ENCODE peak calls at places on chromosomes 1 and 21, in five cellular contexts. One of them, this sample, is unnamed.

GRCh38 chr1:77168358-77168757 is 50.9 kb downstream of the PIGK start:
- DNase-seq in epithelial cell of proximal tubule: no peak
- DNase-seq in stimulated activated CD4-positive, alpha-beta T cell treated with anti-CD3 and anti-CD28 coated beads, Interleukin-15, amount 100 ng/mL, for 24 hours: no peak
- DNase-seq in heart left ventricle: no peak
- DNase-seq in activated naive CD4-positive, alpha-beta T cell treated with anti-CD3 and anti-CD28 coated beads, Interleukin-2, amount 50 U/mL, for 72 hours: no peak
- DNase-seq in this sample: no peak

GRCh38 chr1:25703041-25703440 is 86.5 kb downstream of the MAN1C1 start:
- DNase-seq in epithelial cell of proximal tubule: no peak
- DNase-seq in stimulated activated CD4-positive, alpha-beta T cell treated with anti-CD3 and anti-CD28 coated beads, Interleukin-15, amount 100 ng/mL, for 24 hours: no peak
- DNase-seq in heart left ventricle: no peak
- DNase-seq in activated naive CD4-positive, alpha-beta T cell treated with anti-CD3 and anti-CD28 coated beads, Interleukin-2, amount 50 U/mL, for 72 hours: no peak
- DNase-seq in this sample: no peak

GRCh38 chr1:164473544-164473943 is 85.4 kb upstream of the PBX1 start:
- DNase-seq in epithelial cell of proximal tubule: no peak
- DNase-seq in stimulated activated CD4-positive, alpha-beta T cell treated with anti-CD3 and anti-CD28 coated beads, Interleukin-15, amount 100 ng/mL, for 24 hours: no peak
- DNase-seq in heart left ventricle: no peak
- DNase-seq in activated naive CD4-positive, alpha-beta T cell treated with anti-CD3 and anti-CD28 coated beads, Interleukin-2, amount 50 U/mL, for 72 hours: no peak
- DNase-seq in this sample: no peak

GRCh38 chr1:151540021-151540981 is at the start of gene TUFT1:
- DNase-seq in epithelial cell of proximal tubule: peak; percentile 59
- DNase-seq in stimulated activated CD4-positive, alpha-beta T cell treated with anti-CD3 and anti-CD28 coated beads, Interleukin-15, amount 100 ng/mL, for 24 hours: peak; percentile 97
- DNase-seq in heart left ventricle: peak; percentile 89
- DNase-seq in activated naive CD4-positive, alpha-beta T cell treated with anti-CD3 and anti-CD28 coated beads, Interleukin-2, amount 50 U/mL, for 72 hours: peak; percentile 96
- DNase-seq in this sample: peak; percentile 91

GRCh38 chr1:154213274-154213673 is 7.1 kb upstream of the CFAP141 start:
- DNase-seq in epithelial cell of proximal tubule: no peak
- DNase-seq in stimulated activated CD4-positive, alpha-beta T cell treated with anti-CD3 and anti-CD28 coated beads, Interleukin-15, amount 100 ng/mL, for 24 hours: no peak
- DNase-seq in heart left ventricle: no peak
- DNase-seq in activated naive CD4-positive, alpha-beta T cell treated with anti-CD3 and anti-CD28 coated beads, Interleukin-2, amount 50 U/mL, for 72 hours: no peak
- DNase-seq in this sample: no peak

GRCh38 chr1:58727363-58727762 is 27.5 kb upstream of the MYSM1 start:
- DNase-seq in epithelial cell of proximal tubule: peak; percentile 82
- DNase-seq in stimulated activated CD4-positive, alpha-beta T cell treated with anti-CD3 and anti-CD28 coated beads, Interleukin-15, amount 100 ng/mL, for 24 hours: no peak
- DNase-seq in heart left ventricle: no peak
- DNase-seq in activated naive CD4-positive, alpha-beta T cell treated with anti-CD3 and anti-CD28 coated beads, Interleukin-2, amount 50 U/mL, for 72 hours: no peak
- DNase-seq in this sample: no peak

GRCh38 chr1:173447224-173447623 is 29.9 kb upstream of the PRDX6 start:
- DNase-seq in epithelial cell of proximal tubule: no peak
- DNase-seq in stimulated activated CD4-positive, alpha-beta T cell treated with anti-CD3 and anti-CD28 coated beads, Interleukin-15, amount 100 ng/mL, for 24 hours: no peak
- DNase-seq in heart left ventricle: no peak
- DNase-seq in activated naive CD4-positive, alpha-beta T cell treated with anti-CD3 and anti-CD28 coated beads, Interleukin-2, amount 50 U/mL, for 72 hours: no peak
- DNase-seq in this sample: no peak

GRCh38 chr21:43667191-43667904 is 8.0 kb downstream of the RRP1B start:
- DNase-seq in epithelial cell of proximal tubule: no peak
- DNase-seq in stimulated activated CD4-positive, alpha-beta T cell treated with anti-CD3 and anti-CD28 coated beads, Interleukin-15, amount 100 ng/mL, for 24 hours: no peak
- DNase-seq in heart left ventricle: no peak
- DNase-seq in activated naive CD4-positive, alpha-beta T cell treated with anti-CD3 and anti-CD28 coated beads, Interleukin-2, amount 50 U/mL, for 72 hours: no peak
- DNase-seq in this sample: no peak

GRCh38 chr1:231359113-231359512 is 21.0 kb downstream of the SPRTN start:
- DNase-seq in epithelial cell of proximal tubule: no peak
- DNase-seq in stimulated activated CD4-positive, alpha-beta T cell treated with anti-CD3 and anti-CD28 coated beads, Interleukin-15, amount 100 ng/mL, for 24 hours: no peak
- DNase-seq in heart left ventricle: no peak
- DNase-seq in activated naive CD4-positive, alpha-beta T cell treated with anti-CD3 and anti-CD28 coated beads, Interleukin-2, amount 50 U/mL, for 72 hours: no peak
- DNase-seq in this sample: no peak

GRCh38 chr1:204114606-204115005 is 37.2 kb downstream of the ETNK2 start:
- DNase-seq in epithelial cell of proximal tubule: no peak
- DNase-seq in stimulated activated CD4-positive, alpha-beta T cell treated with anti-CD3 and anti-CD28 coated beads, Interleukin-15, amount 100 ng/mL, for 24 hours: no peak
- DNase-seq in heart left ventricle: no peak
- DNase-seq in activated naive CD4-positive, alpha-beta T cell treated with anti-CD3 and anti-CD28 coated beads, Interleukin-2, amount 50 U/mL, for 72 hours: no peak
- DNase-seq in this sample: no peak

GRCh38 chr1:3126756-3127718 is 58.0 kb downstream of the PRDM16 start:
- DNase-seq in epithelial cell of proximal tubule: no peak
- DNase-seq in stimulated activated CD4-positive, alpha-beta T cell treated with anti-CD3 and anti-CD28 coated beads, Interleukin-15, amount 100 ng/mL, for 24 hours: no peak
- DNase-seq in heart left ventricle: no peak
- DNase-seq in activated naive CD4-positive, alpha-beta T cell treated with anti-CD3 and anti-CD28 coated beads, Interleukin-2, amount 50 U/mL, for 72 hours: no peak
- DNase-seq in this sample: no peak

GRCh38 chr1:237610157-237610556 is 280.6 kb downstream of the ZP4 start:
- DNase-seq in epithelial cell of proximal tubule: no peak
- DNase-seq in stimulated activated CD4-positive, alpha-beta T cell treated with anti-CD3 and anti-CD28 coated beads, Interleukin-15, amount 100 ng/mL, for 24 hours: no peak
- DNase-seq in heart left ventricle: no peak
- DNase-seq in activated naive CD4-positive, alpha-beta T cell treated with anti-CD3 and anti-CD28 coated beads, Interleukin-2, amount 50 U/mL, for 72 hours: no peak
- DNase-seq in this sample: no peak

GRCh38 chr1:148353461-148354283 is 129.4 kb downstream of the PPIAL4G start:
- DNase-seq in epithelial cell of proximal tubule: no peak
- DNase-seq in stimulated activated CD4-positive, alpha-beta T cell treated with anti-CD3 and anti-CD28 coated beads, Interleukin-15, amount 100 ng/mL, for 24 hours: peak; percentile 37
- DNase-seq in heart left ventricle: no peak
- DNase-seq in activated naive CD4-positive, alpha-beta T cell treated with anti-CD3 and anti-CD28 coated beads, Interleukin-2, amount 50 U/mL, for 72 hours: no peak
- DNase-seq in this sample: no peak

GRCh38 chr1:238239343-238239742 is 348.6 kb upstream of the ZP4 start:
- DNase-seq in epithelial cell of proximal tubule: no peak
- DNase-seq in stimulated activated CD4-positive, alpha-beta T cell treated with anti-CD3 and anti-CD28 coated beads, Interleukin-15, amount 100 ng/mL, for 24 hours: no peak
- DNase-seq in heart left ventricle: no peak
- DNase-seq in activated naive CD4-positive, alpha-beta T cell treated with anti-CD3 and anti-CD28 coated beads, Interleukin-2, amount 50 U/mL, for 72 hours: no peak
- DNase-seq in this sample: no peak

GRCh38 chr1:208201241-208201640 is 42.9 kb downstream of the PLXNA2 start:
- DNase-seq in epithelial cell of proximal tubule: peak; percentile 76
- DNase-seq in stimulated activated CD4-positive, alpha-beta T cell treated with anti-CD3 and anti-CD28 coated beads, Interleukin-15, amount 100 ng/mL, for 24 hours: no peak
- DNase-seq in heart left ventricle: peak; percentile 68
- DNase-seq in activated naive CD4-positive, alpha-beta T cell treated with anti-CD3 and anti-CD28 coated beads, Interleukin-2, amount 50 U/mL, for 72 hours: no peak
- DNase-seq in this sample: no peak

GRCh38 chr1:24089027-24089742 is 22.8 kb downstream of the MYOM3 start:
- DNase-seq in epithelial cell of proximal tubule: no peak
- DNase-seq in stimulated activated CD4-positive, alpha-beta T cell treated with anti-CD3 and anti-CD28 coated beads, Interleukin-15, amount 100 ng/mL, for 24 hours: no peak
- DNase-seq in heart left ventricle: no peak
- DNase-seq in activated naive CD4-positive, alpha-beta T cell treated with anti-CD3 and anti-CD28 coated beads, Interleukin-2, amount 50 U/mL, for 72 hours: no peak
- DNase-seq in this sample: no peak

GRCh38 chr1:17511188-17511587 is 28.3 kb upstream of the ARHGEF10L start:
- DNase-seq in epithelial cell of proximal tubule: no peak
- DNase-seq in stimulated activated CD4-positive, alpha-beta T cell treated with anti-CD3 and anti-CD28 coated beads, Interleukin-15, amount 100 ng/mL, for 24 hours: no peak
- DNase-seq in heart left ventricle: no peak
- DNase-seq in activated naive CD4-positive, alpha-beta T cell treated with anti-CD3 and anti-CD28 coated beads, Interleukin-2, amount 50 U/mL, for 72 hours: no peak
- DNase-seq in this sample: no peak

GRCh38 chr1:119637719-119638118 is 10.3 kb downstream of the ZNF697 start:
- DNase-seq in epithelial cell of proximal tubule: no peak
- DNase-seq in stimulated activated CD4-positive, alpha-beta T cell treated with anti-CD3 and anti-CD28 coated beads, Interleukin-15, amount 100 ng/mL, for 24 hours: no peak
- DNase-seq in heart left ventricle: no peak
- DNase-seq in activated naive CD4-positive, alpha-beta T cell treated with anti-CD3 and anti-CD28 coated beads, Interleukin-2, amount 50 U/mL, for 72 hours: no peak
- DNase-seq in this sample: no peak

GRCh38 chr21:46207006-46207919 is 21.3 kb downstream of the LSS start:
- DNase-seq in epithelial cell of proximal tubule: no peak
- DNase-seq in stimulated activated CD4-positive, alpha-beta T cell treated with anti-CD3 and anti-CD28 coated beads, Interleukin-15, amount 100 ng/mL, for 24 hours: no peak
- DNase-seq in heart left ventricle: no peak
- DNase-seq in activated naive CD4-positive, alpha-beta T cell treated with anti-CD3 and anti-CD28 coated beads, Interleukin-2, amount 50 U/mL, for 72 hours: no peak
- DNase-seq in this sample: no peak

GRCh38 chr1:228374711-228375577 is 31.7 kb downstream of the TRIM11 start:
- DNase-seq in epithelial cell of proximal tubule: no peak
- DNase-seq in stimulated activated CD4-positive, alpha-beta T cell treated with anti-CD3 and anti-CD28 coated beads, Interleukin-15, amount 100 ng/mL, for 24 hours: no peak
- DNase-seq in heart left ventricle: peak; percentile 88
- DNase-seq in activated naive CD4-positive, alpha-beta T cell treated with anti-CD3 and anti-CD28 coated beads, Interleukin-2, amount 50 U/mL, for 72 hours: no peak
- DNase-seq in this sample: peak; percentile 87

GRCh38 chr1:156148236-156148635 is 5.1 kb upstream of the SEMA4A start:
- DNase-seq in epithelial cell of proximal tubule: no peak
- DNase-seq in stimulated activated CD4-positive, alpha-beta T cell treated with anti-CD3 and anti-CD28 coated beads, Interleukin-15, amount 100 ng/mL, for 24 hours: no peak
- DNase-seq in heart left ventricle: no peak
- DNase-seq in activated naive CD4-positive, alpha-beta T cell treated with anti-CD3 and anti-CD28 coated beads, Interleukin-2, amount 50 U/mL, for 72 hours: no peak
- DNase-seq in this sample: no peak

GRCh38 chr21:28266061-28266460 is 726.6 kb downstream of the LTN1 start:
- DNase-seq in epithelial cell of proximal tubule: no peak
- DNase-seq in stimulated activated CD4-positive, alpha-beta T cell treated with anti-CD3 and anti-CD28 coated beads, Interleukin-15, amount 100 ng/mL, for 24 hours: no peak
- DNase-seq in heart left ventricle: no peak
- DNase-seq in activated naive CD4-positive, alpha-beta T cell treated with anti-CD3 and anti-CD28 coated beads, Interleukin-2, amount 50 U/mL, for 72 hours: no peak
- DNase-seq in this sample: no peak

GRCh38 chr1:181131255-181131901 is 42.9 kb downstream of the IER5 start:
- DNase-seq in epithelial cell of proximal tubule: no peak
- DNase-seq in stimulated activated CD4-positive, alpha-beta T cell treated with anti-CD3 and anti-CD28 coated beads, Interleukin-15, amount 100 ng/mL, for 24 hours: no peak
- DNase-seq in heart left ventricle: no peak
- DNase-seq in activated naive CD4-positive, alpha-beta T cell treated with anti-CD3 and anti-CD28 coated beads, Interleukin-2, amount 50 U/mL, for 72 hours: no peak
- DNase-seq in this sample: no peak

GRCh38 chr1:243924588-243925349 is 74.7 kb upstream of the AKT3 start:
- DNase-seq in epithelial cell of proximal tubule: no peak
- DNase-seq in stimulated activated CD4-positive, alpha-beta T cell treated with anti-CD3 and anti-CD28 coated beads, Interleukin-15, amount 100 ng/mL, for 24 hours: no peak
- DNase-seq in heart left ventricle: no peak
- DNase-seq in activated naive CD4-positive, alpha-beta T cell treated with anti-CD3 and anti-CD28 coated beads, Interleukin-2, amount 50 U/mL, for 72 hours: no peak
- DNase-seq in this sample: no peak

GRCh38 chr1:244941121-244941520 is 76.8 kb upstream of the HNRNPU start:
- DNase-seq in epithelial cell of proximal tubule: no peak
- DNase-seq in stimulated activated CD4-positive, alpha-beta T cell treated with anti-CD3 and anti-CD28 coated beads, Interleukin-15, amount 100 ng/mL, for 24 hours: no peak
- DNase-seq in heart left ventricle: no peak
- DNase-seq in activated naive CD4-positive, alpha-beta T cell treated with anti-CD3 and anti-CD28 coated beads, Interleukin-2, amount 50 U/mL, for 72 hours: no peak
- DNase-seq in this sample: no peak

GRCh38 chr1:42142894-42143675 is 10.1 kb upstream of the GUCA2B start:
- DNase-seq in epithelial cell of proximal tubule: no peak
- DNase-seq in stimulated activated CD4-positive, alpha-beta T cell treated with anti-CD3 and anti-CD28 coated beads, Interleukin-15, amount 100 ng/mL, for 24 hours: no peak
- DNase-seq in heart left ventricle: no peak
- DNase-seq in activated naive CD4-positive, alpha-beta T cell treated with anti-CD3 and anti-CD28 coated beads, Interleukin-2, amount 50 U/mL, for 72 hours: no peak
- DNase-seq in this sample: no peak